ENCODE peak calls at places on chromosomes 12 and 14, in nine cellular contexts. F is neural progenitor cell, L is psoas muscle, Z is tibial artery, N is cardiac muscle cell, W is ovary, G is HepG2, R is heart right ventricle, H is AG04450. U is an unnamed sample. For H3K9me3, the result is how much of the 10 kb centered on the place peaks cover.

GRCh38 chr12:113924341-113924740 is 41.8 kb downstream of the RBM19 start:
- DNase-seq in R (no peak), H (no peak), G (no peak), Z (no peak), F (no peak), L (no peak), N (no peak), W (no peak), U (no peak)

GRCh38 chr14:24407608-24408325 is 9.0 kb downstream of the NYNRIN start:
- DNase-seq in W (no peak), R (no peak), L (no peak), G (no peak), N (no peak), H (no peak), F (no peak), Z (no peak), U (no peak)

GRCh38 chr14:44170099-44170498 is 337.0 kb downstream of the FSCB start:
- DNase-seq in N (peak), R (no peak), L (no peak), G (no peak), H (no peak), W (no peak), F (no peak), Z (no peak), U (no peak)

GRCh38 chr14:31037709-31038221 is 11.6 kb upstream of the STRN3 start:
- DNase-seq in W (no peak), L (no peak), G (peak), Z (no peak), R (no peak), F (no peak), N (no peak), H (no peak), U (no peak)

GRCh38 chr14:90299408-90299807 is 32.3 kb downstream of the NRDE2 start:
- DNase-seq in H (no peak), F (no peak), L (peak), N (no peak), W (no peak), Z (no peak), G (no peak), R (peak), U (no peak)

GRCh38 chr12:107684990-107685359 is 624 bp upstream of the PWP1 start:
- DNase-seq in L (no peak), F (peak), G (peak), N (peak), R (no peak), H (no peak), W (no peak), Z (no peak), U (no peak)

GRCh38 chr12:6225630-6226001 is 25.4 kb downstream of the CD9 start:
- DNase-seq in W (no peak), Z (no peak), L (no peak), R (no peak), H (no peak), G (no peak), N (no peak), F (no peak), U (no peak)

GRCh38 chr12:117518594-117519270 is 157.3 kb upstream of the NOS1 start:
- DNase-seq in H (no peak), W (no peak), N (no peak), F (no peak), R (peak), Z (no peak), L (peak), G (peak), U (no peak)

GRCh38 chr12:76020731-76021672 is 10.6 kb downstream of the PHLDA1 start:
- DNase-seq in G (no peak), Z (no peak), F (no peak), R (no peak), H (peak), L (no peak), W (peak), N (peak), U (peak)

GRCh38 chr12:109446-109845 is 42.9 kb downstream of the IQSEC3 start:
- DNase-seq in L (no peak), W (no peak), N (no peak), F (no peak), Z (no peak), G (no peak), R (no peak), H (no peak), U (no peak)

GRCh38 chr12:542290-543113 is 82.8 kb downstream of the B4GALNT3 start:
- DNase-seq in F (peak), N (no peak), Z (no peak), L (no peak), H (no peak), R (no peak), G (no peak), W (no peak), U (no peak)

GRCh38 chr14:59126714-59127436 is 61.6 kb upstream of the DAAM1 start:
- DNase-seq in L (no peak), F (peak), R (no peak), G (peak), Z (no peak), H (no peak), N (peak), W (peak), U (no peak)

DNA sequence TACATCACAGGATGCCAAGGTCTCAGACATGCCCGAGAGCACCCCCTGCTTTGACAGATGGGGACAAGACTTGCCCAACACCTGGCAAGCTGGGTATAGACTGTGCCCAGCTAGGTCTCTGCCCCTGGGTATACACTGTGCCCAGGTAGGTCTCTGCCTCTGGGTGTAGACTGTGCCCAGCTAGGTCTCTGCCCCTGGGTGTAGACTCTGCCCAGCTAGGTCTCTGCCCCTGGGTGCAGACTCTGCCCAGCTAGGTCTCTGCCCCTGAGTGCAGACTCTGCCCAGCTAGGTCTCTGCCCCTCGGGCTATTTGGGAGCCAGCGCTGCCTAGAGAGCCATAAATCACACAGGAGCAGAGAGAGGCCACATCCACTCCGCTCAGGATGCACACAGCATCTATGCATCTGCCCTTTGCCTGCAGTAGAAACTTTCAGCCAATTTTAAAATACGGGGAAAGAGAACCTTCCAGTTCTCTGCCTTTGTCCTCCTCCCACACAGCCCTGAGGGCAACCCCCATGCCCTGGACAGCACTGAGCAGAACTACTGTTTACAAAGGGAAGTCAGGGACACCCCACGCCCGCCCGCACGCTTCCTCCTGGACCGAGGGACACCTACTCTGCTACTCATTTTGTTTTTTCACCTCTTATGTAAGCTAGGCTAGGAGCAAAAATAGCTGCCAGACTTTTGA is 85.7 kb downstream of the CCDC88C start:
- DNase-seq in R (no peak), H (no peak), Z (no peak), L (no peak), W (peak), F (no peak), G (no peak), N (no peak), U (no peak)
- H3K27ac ChIP-seq in R (no peak), H (no peak), Z (no peak), L (no peak), W (no peak), F (no peak), G (no peak), N (no peak), U (peak)

GRCh38 chr14:56487761-56488160 is 91.8 kb upstream of the TMEM260 start:
- DNase-seq in W (no peak), N (peak), R (no peak), G (no peak), Z (no peak), H (no peak), F (no peak), L (no peak), U (no peak)

GRCh38 chr14:56488306-56488705 is 91.3 kb upstream of the TMEM260 start:
- DNase-seq in H (no peak), G (no peak), Z (no peak), L (no peak), F (no peak), R (no peak), N (no peak), W (no peak), U (no peak)

GRCh38 chr14:56487090-56487667 is 92.4 kb upstream of the TMEM260 start:
- DNase-seq in F (peak), G (no peak), W (no peak), Z (no peak), H (no peak), R (no peak), L (no peak), N (peak), U (no peak)

DNA sequence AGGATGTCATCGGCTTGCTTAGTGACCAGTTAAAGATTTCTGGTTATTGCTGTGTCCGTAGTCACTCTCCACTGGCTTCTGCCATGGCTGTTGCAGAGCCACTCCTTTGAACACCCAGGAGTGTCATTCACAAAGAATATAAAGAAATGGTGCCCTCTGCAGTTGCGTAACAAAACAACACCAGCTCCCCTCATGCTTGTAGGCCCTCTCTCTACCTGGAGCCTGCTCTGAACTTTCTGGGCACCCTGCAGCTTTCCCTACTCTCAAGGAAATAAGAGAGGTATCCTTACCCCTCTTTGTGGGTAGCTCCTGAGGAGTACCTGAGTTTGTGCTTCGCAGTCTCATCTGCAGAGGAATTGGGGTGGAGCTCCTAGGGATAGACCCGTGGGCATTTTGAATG is 97.3 kb upstream of the TMEM260 start:
- DNase-seq in W (no peak), N (peak), H (no peak), R (no peak), G (no peak), Z (no peak), F (peak), L (no peak), U (no peak)
- TF ChIP-seq CTCF in W (no peak), N (peak), H (peak), R (no peak), G (peak), Z (no peak), F (peak), L (no peak), U (no peak)

DNA sequence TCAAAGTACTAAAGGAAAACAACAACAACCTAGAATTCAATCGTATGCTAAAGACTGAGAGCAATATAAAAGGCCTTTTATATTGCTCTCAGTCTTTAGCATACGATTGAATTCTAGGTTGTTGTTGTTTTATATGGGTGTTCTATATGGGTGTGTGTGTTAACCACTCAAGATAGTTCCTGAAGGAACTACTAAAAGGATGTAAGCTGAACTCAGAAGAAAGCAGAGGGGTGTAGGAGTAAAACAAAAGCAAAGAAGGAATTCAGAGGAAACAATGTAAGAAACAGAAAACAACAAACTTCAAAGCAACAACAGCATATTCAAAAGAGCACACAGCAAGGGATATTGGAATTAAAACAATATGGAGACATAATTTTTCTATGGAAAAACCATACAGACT is 5.4 kb downstream of the ZNF891 start:
- DNase-seq in F (no peak), Z (no peak), H (no peak), N (no peak), R (no peak), G (no peak), W (no peak), L (no peak), U (no peak)
- H3K9me3 ChIP-seq in F (half or more), Z (under half), H (under half), N (under half), R (half or more), G (half or more), W (half or more), L (half or more), U (half or more)

GRCh38 chr12:92138626-92139025 is 7.0 kb downstream of the BTG1 start:
- DNase-seq in L (no peak), F (no peak), Z (no peak), G (no peak), W (no peak), N (no peak), R (no peak), H (no peak), U (no peak)
- H3K27ac ChIP-seq in L (no peak), F (peak), Z (no peak), G (no peak), W (no peak), N (peak), R (peak), H (no peak), U (peak)

U was measured in CD4-positive, alpha-beta T cell.